ENCODE peak calls at places on chromosomes 13 and 19, in seven cellular contexts. F is IMR-90, Z is PC-3, N is A549, A is neural progenitor cell, C is fibroblast of lung, S is mesendoderm. D is an unnamed sample.

GRCh38 chr13:39329182-39329639 is 273.8 kb downstream of the LHFPL6 start:
- DNase-seq in Z (no peak), F (no peak), S (no peak), C (no peak), N (no peak), A (no peak), D (no peak)

GRCh38 chr13:77779461-77780272 is 82.2 kb downstream of the SLAIN1 start:
- DNase-seq in C (peak; percentile 88), F (peak; percentile 74), N (peak; percentile 61), Z (peak; percentile 63), A (peak; percentile 69), S (peak; percentile 77), D (peak; percentile 9)

GRCh38 chr13:96075953-96076543 is 13.9 kb upstream of the HS6ST3 start:
- DNase-seq in N (no peak), S (peak; percentile 21), A (no peak), Z (peak; percentile 49), F (peak; percentile 23), C (peak; percentile 39), D (no peak)

GRCh38 chr13:98530236-98530635 is 46.7 kb downstream of the STK24 start:
- DNase-seq in S (no peak), C (no peak), A (no peak), Z (no peak), F (no peak), N (no peak), D (no peak)

GRCh38 chr13:79637086-79637763 is 156.3 kb downstream of the NDFIP2 start:
- DNase-seq in N (no peak), Z (no peak), F (no peak), A (no peak), S (no peak), C (peak; percentile 40), D (no peak)

GRCh38 chr13:110062077-110062776 is 244.7 kb downstream of the COL4A1 start:
- DNase-seq in C (no peak), F (peak; percentile 20), Z (peak; percentile 26), S (no peak), A (no peak), N (no peak), D (no peak)

GRCh38 chr13:87123987-87124784 is 547.0 kb upstream of the SLITRK5 start:
- DNase-seq in S (peak; percentile 94), Z (peak; percentile 90), F (peak; percentile 100), C (peak; percentile 100), N (peak; percentile 62), A (peak; percentile 59), D (peak; percentile 23)

GRCh38 chr13:40600145-40600751 is 66.2 kb downstream of the FOXO1 start:
- DNase-seq in S (no peak), Z (no peak), F (no peak), A (no peak), N (no peak), C (no peak), D (no peak)

GRCh38 chr19:10544242-10544752 is 593 bp downstream of the ATG4D start:
- DNase-seq in S (peak; percentile 42), A (peak; percentile 35), F (no peak), Z (no peak), N (no peak), C (no peak), D (no peak)

GRCh38 chr19:17296278-17296677 is 6.9 kb downstream of the ABHD8 start:
- DNase-seq in S (peak; percentile 74), Z (peak; percentile 76), N (peak; percentile 73), A (no peak), C (no peak), F (peak; percentile 36), D (no peak)

GRCh38 chr13:45705936-45706335 is 3.8 kb downstream of the CBY2 start:
- DNase-seq in S (no peak), C (no peak), A (no peak), N (no peak), F (no peak), Z (no peak), D (no peak)

GRCh38 chr13:31987535-31988170 is 43.9 kb upstream of the FRY start:
- DNase-seq in S (no peak), F (no peak), Z (no peak), A (no peak), C (no peak), N (no peak), D (no peak)

GRCh38 chr13:76300688-76301087 is 585.5 kb downstream of the KCTD12 start:
- DNase-seq in A (no peak), Z (no peak), F (no peak), S (no peak), C (no peak), N (no peak), D (no peak)

GRCh38 chr13:96730676-96731075 is 263.6 kb downstream of the OXGR1 start:
- DNase-seq in F (no peak), Z (no peak), N (no peak), C (no peak), A (no peak), S (peak; percentile 20), D (no peak)

GRCh38 chr19:40933025-40933424 is 51.0 kb upstream of the CYP2A7 start:
- DNase-seq in N (peak; percentile 80), F (no peak), C (no peak), Z (peak; percentile 66), A (peak; percentile 35), S (peak; percentile 83), D (no peak)

GRCh38 chr13:24693862-24694471 is 13.8 kb downstream of the ATP12A start:
- DNase-seq in F (peak; percentile 55), A (peak; percentile 86), S (peak; percentile 93), Z (peak; percentile 78), N (peak; percentile 71), C (peak; percentile 67), D (peak; percentile 21)

GRCh38 chr13:27679396-27679795 is 57.7 kb downstream of the POLR1D start:
- DNase-seq in F (peak; percentile 68), Z (peak; percentile 82), S (no peak), N (no peak), A (no peak), C (no peak), D (peak; percentile 15)

GRCh38 chr13:46648166-46648607 is 95.2 kb downstream of the LRCH1 start:
- DNase-seq in F (peak; percentile 60), C (peak; percentile 54), Z (peak; percentile 13), A (peak; percentile 39), S (peak; percentile 56), N (peak; percentile 33), D (no peak)

GRCh38 chr13:105442941-105443340 is 1092.5 kb downstream of the EFNB2 start:
- DNase-seq in Z (peak; percentile 95), C (peak; percentile 99), S (peak; percentile 40), N (peak; percentile 87), F (peak; percentile 100), A (no peak), D (peak; percentile 96)

GRCh38 chr13:93217701-93218100 is 8.9 kb upstream of the GPC6 start:
- DNase-seq in S (no peak), F (no peak), A (no peak), Z (no peak), N (no peak), C (peak; percentile 40), D (no peak)
- H3K4me2 ChIP-seq in S (no peak overlapping the region), F (no peak overlapping the region), A (no peak overlapping the region), Z (no peak overlapping the region), N (no peak overlapping the region), C (no peak overlapping the region), D (peak overlapping the region; percentile 19)

DNA sequence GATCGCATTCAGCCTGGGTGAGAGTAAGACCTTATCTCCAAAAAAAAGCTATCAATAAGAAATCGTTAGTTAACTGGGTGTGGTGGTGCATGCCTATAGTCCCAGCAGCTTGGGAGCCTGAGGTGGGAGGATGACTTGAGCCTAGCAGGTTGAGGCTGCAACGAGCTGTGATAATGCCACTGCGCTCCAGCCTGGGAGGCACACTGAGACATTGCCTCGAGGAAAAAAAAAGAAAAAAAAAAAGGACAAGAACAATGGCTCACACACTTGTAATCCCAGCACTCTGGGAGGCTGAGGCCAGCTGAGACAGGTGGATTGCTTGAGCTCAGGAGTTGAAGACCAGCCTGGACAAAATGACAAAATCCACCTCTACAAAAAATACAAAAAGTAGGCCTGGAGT is 16.1 kb downstream of the PSPC1 start:
- DNase-seq in S (peak; percentile 66), A (peak; percentile 68), N (no peak), C (no peak), Z (no peak), F (no peak), D (no peak)
- H3K4me2 ChIP-seq in S (no peak overlapping the region), A (peak overlapping the region; percentile 19), N (no peak overlapping the region), C (no peak overlapping the region), Z (no peak overlapping the region), F (no peak overlapping the region), D (no peak overlapping the region)

GRCh38 chr19:39325778-39326680 is 5.4 kb upstream of the LRFN1 start:
- DNase-seq in A (no peak), N (peak; percentile 87), S (peak; percentile 58), Z (peak; percentile 10), F (peak; percentile 7), C (peak; percentile 15), D (no peak)
- H3K4me2 ChIP-seq in A (no peak overlapping the region), N (no peak overlapping the region), S (no peak overlapping the region), Z (no peak overlapping the region), F (no peak overlapping the region), C (no peak overlapping the region), D (no peak overlapping the region)

GRCh38 chr19:5436101-5436947 is 18.9 kb upstream of the ZNRF4 start:
- DNase-seq in S (peak; percentile 90), N (peak; percentile 65), C (no peak), A (peak; percentile 95), F (peak; percentile 73), Z (peak; percentile 32), D (no peak)
- H3K4me2 ChIP-seq in S (peak overlapping the region; percentile 58), N (peak overlapping the region; percentile 98), C (no peak overlapping the region), A (peak overlapping the region; percentile 84), F (peak overlapping the region; percentile 89), Z (peak overlapping the region; percentile 37), D (no peak overlapping the region)

GRCh38 chr13:112670118-112670517 is 19.7 kb upstream of the ATP11A start:
- DNase-seq in F (no peak), N (no peak), C (no peak), S (no peak), A (no peak), Z (no peak), D (no peak)

GRCh38 chr13:112672651-112673284 is 17.1 kb upstream of the ATP11A start:
- DNase-seq in A (no peak), N (no peak), F (no peak), C (no peak), Z (no peak), S (no peak), D (no peak)

GRCh38 chr13:112670864-112671263 is 19.0 kb upstream of the ATP11A start:
- DNase-seq in Z (no peak), A (no peak), F (no peak), N (no peak), S (no peak), C (no peak), D (no peak)

GRCh38 chr13:112671359-112671758 is 18.5 kb upstream of the ATP11A start:
- DNase-seq in S (no peak), Z (no peak), C (no peak), A (no peak), N (no peak), F (no peak), D (no peak)

GRCh38 chr13:112674412-112675383 is 15.1 kb upstream of the ATP11A start:
- DNase-seq in C (no peak), A (no peak), Z (no peak), F (no peak), N (no peak), S (no peak), D (no peak)
- H3K4me2 ChIP-seq in C (no peak overlapping the region), A (no peak overlapping the region), Z (no peak overlapping the region), F (no peak overlapping the region), N (no peak overlapping the region), S (no peak overlapping the region), D (no peak overlapping the region)

DNA sequence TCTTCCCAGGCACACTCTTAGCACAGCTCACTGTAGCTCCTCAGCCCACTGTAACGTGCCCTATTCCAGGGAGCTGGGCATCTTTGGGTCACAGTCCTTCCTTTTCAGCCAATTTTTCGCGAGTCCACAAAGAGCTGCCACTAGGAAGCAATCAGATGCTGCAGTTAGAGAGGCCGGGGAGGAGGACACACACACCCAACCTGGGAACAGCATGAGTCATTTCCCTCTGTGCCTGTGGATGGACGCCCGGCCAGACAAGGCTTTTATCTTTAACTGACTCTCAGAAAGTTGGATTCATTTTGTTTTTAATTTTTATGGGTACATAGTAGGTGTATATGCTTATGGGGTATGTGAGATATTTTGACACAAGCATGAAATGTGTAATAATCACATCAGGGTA is 918.6 kb downstream of the UQCRFS1 start:
- DNase-seq in S (peak; percentile 41), Z (no peak), F (no peak), A (no peak), C (no peak), N (no peak), D (no peak)
- H3K4me2 ChIP-seq in S (no peak overlapping the region), Z (no peak overlapping the region), F (no peak overlapping the region), A (no peak overlapping the region), C (no peak overlapping the region), N (no peak overlapping the region), D (no peak overlapping the region)